ENCODE peak calls at places on chromosomes 5 and 9, in four cellular contexts. One of them, this sample, is unnamed.

GRCh38 chr5:157913575-157913974 is 54.6 kb upstream of the CLINT1 start:
- DNase-seq in A549: no peak
- DNase-seq in IMR-90: no peak
- DNase-seq in WTC11: no peak
- DNase-seq in this sample: no peak

GRCh38 chr5:125331987-125332628 is 585.7 kb upstream of the ZNF608 start:
- DNase-seq in IMR-90: no peak
- DNase-seq in WTC11: no peak
- DNase-seq in A549: no peak
- DNase-seq in this sample: no peak

GRCh38 chr5:149837680-149838269 is 106.8 kb downstream of the PDE6A start:
- DNase-seq in WTC11: peak; percentile 83
- DNase-seq in IMR-90: peak; percentile 68
- DNase-seq in A549: peak; percentile 80
- DNase-seq in this sample: no peak

GRCh38 chr9:137453643-137454081 is 5.5 kb downstream of the NSMF start:
- DNase-seq in IMR-90: peak; percentile 58
- DNase-seq in A549: peak; percentile 57
- DNase-seq in WTC11: peak; percentile 87
- DNase-seq in this sample: no peak

GRCh38 chr5:171986772-171987171 is 19.7 kb downstream of the FBXW11 start:
- DNase-seq in WTC11: no peak
- DNase-seq in A549: no peak
- DNase-seq in IMR-90: no peak
- DNase-seq in this sample: no peak

GRCh38 chr9:96135071-96135825 is 166.7 kb downstream of the HSD17B3 start:
- DNase-seq in WTC11: no peak
- DNase-seq in IMR-90: peak; percentile 60
- DNase-seq in A549: no peak
- DNase-seq in this sample: no peak

GRCh38 chr5:116340799-116341198 is 233.8 kb downstream of the SEMA6A start:
- DNase-seq in WTC11: no peak
- DNase-seq in IMR-90: no peak
- DNase-seq in A549: no peak
- DNase-seq in this sample: no peak

GRCh38 chr9:28004900-28005299 is 431.6 kb upstream of the C9orf72 start:
- DNase-seq in A549: no peak
- DNase-seq in IMR-90: no peak
- DNase-seq in WTC11: no peak
- DNase-seq in this sample: no peak

GRCh38 chr5:179246227-179246626 is 99.0 kb downstream of the ADAMTS2 start:
- DNase-seq in IMR-90: no peak
- DNase-seq in A549: no peak
- DNase-seq in WTC11: peak; percentile 1
- DNase-seq in this sample: no peak

GRCh38 chr9:38622083-38622674 is 1.8 kb upstream of the ANKRD18A start:
- DNase-seq in A549: peak; percentile 81
- DNase-seq in WTC11: peak; percentile 47
- DNase-seq in IMR-90: no peak
- DNase-seq in this sample: no peak

GRCh38 chr9:137748311-137748710 is 129.3 kb upstream of the CACNA1B start:
- DNase-seq in A549: no peak
- DNase-seq in WTC11: no peak
- DNase-seq in IMR-90: no peak
- DNase-seq in this sample: no peak

GRCh38 chr5:179768326-179769085 is 25.3 kb upstream of the LTC4S start:
- DNase-seq in IMR-90: no peak
- DNase-seq in WTC11: peak; percentile 54
- DNase-seq in A549: no peak
- DNase-seq in this sample: no peak

GRCh38 chr9:136665111-136665703 is 2.5 kb downstream of the EGFL7 start:
- DNase-seq in A549: no peak
- DNase-seq in WTC11: peak; percentile 43
- DNase-seq in IMR-90: no peak
- DNase-seq in this sample: no peak

GRCh38 chr5:159095218-159095617 is 4.5 kb downstream of the EBF1 start:
- DNase-seq in WTC11: peak; percentile 51
- DNase-seq in A549: no peak
- DNase-seq in IMR-90: no peak
- DNase-seq in this sample: no peak

GRCh38 chr9:119689879-119690278 is 320.6 kb upstream of the BRINP1 start:
- DNase-seq in IMR-90: no peak
- DNase-seq in A549: no peak
- DNase-seq in WTC11: peak; percentile 22
- DNase-seq in this sample: no peak

GRCh38 chr5:9045946-9046345 is 499.9 kb downstream of the SEMA5A start:
- DNase-seq in WTC11: no peak
- DNase-seq in IMR-90: no peak
- DNase-seq in A549: no peak
- DNase-seq in this sample: no peak

GRCh38 chr9:82105729-82106128 is 117.2 kb downstream of the SPATA31D1 start:
- DNase-seq in WTC11: no peak
- DNase-seq in IMR-90: no peak
- DNase-seq in A549: no peak
- DNase-seq in this sample: no peak

GRCh38 chr9:90095682-90096081 is 490.9 kb downstream of the GADD45G start:
- DNase-seq in WTC11: no peak
- DNase-seq in IMR-90: no peak
- DNase-seq in A549: no peak
- DNase-seq in this sample: no peak

GRCh38 chr9:116721411-116721810 is 34.3 kb downstream of the TRIM32 start:
- DNase-seq in IMR-90: no peak
- DNase-seq in WTC11: no peak
- DNase-seq in A549: no peak
- DNase-seq in this sample: no peak

GRCh38 chr9:88772602-88773001 is 218.7 kb upstream of the S1PR3 start:
- DNase-seq in WTC11: no peak
- DNase-seq in IMR-90: no peak
- DNase-seq in A549: no peak
- DNase-seq in this sample: no peak

GRCh38 chr5:102957141-102957540 is 162.8 kb downstream of the GIN1 start:
- DNase-seq in A549: no peak
- DNase-seq in IMR-90: no peak
- DNase-seq in WTC11: no peak
- DNase-seq in this sample: no peak

GRCh38 chr9:124358617-124359016 is 56.6 kb downstream of the PSMB7 start:
- DNase-seq in A549: no peak
- DNase-seq in IMR-90: no peak
- DNase-seq in WTC11: no peak
- DNase-seq in this sample: no peak

GRCh38 chr9:129208191-129209091 is 30.4 kb upstream of the IER5L start:
- DNase-seq in A549: no peak
- DNase-seq in WTC11: peak; percentile 84
- DNase-seq in IMR-90: no peak
- DNase-seq in this sample: no peak

GRCh38 chr9:134325813-134326753 is at the start of gene RXRA:
- DNase-seq in A549: peak; percentile 85
- DNase-seq in WTC11: peak; percentile 66
- DNase-seq in IMR-90: peak; percentile 80
- DNase-seq in this sample: no peak

GRCh38 chr5:179699640-179700298 is 1.0 kb downstream of the CANX start:
- DNase-seq in IMR-90: peak; percentile 36
- DNase-seq in A549: peak; percentile 29
- DNase-seq in WTC11: no peak
- DNase-seq in this sample: no peak

GRCh38 chr9:33290247-33290993 is at the start of gene NFX1:
- DNase-seq in IMR-90: peak; percentile 99
- DNase-seq in WTC11: peak; percentile 96
- DNase-seq in A549: peak; percentile 99
- DNase-seq in this sample: peak; percentile 94

GRCh38 chr9:136564379-136564988 is 18.6 kb upstream of the NOTCH1 start:
- DNase-seq in A549: no peak
- DNase-seq in IMR-90: peak; percentile 71
- DNase-seq in WTC11: no peak
- DNase-seq in this sample: peak; percentile 63

GRCh38 chr5:13745508-13745907 is 199.0 kb downstream of the DNAH5 start:
- DNase-seq in IMR-90: peak; percentile 90
- DNase-seq in WTC11: no peak
- DNase-seq in A549: peak; percentile 26
- DNase-seq in this sample: no peak

GRCh38 chr5:167208911-167209310 is 1082.5 kb upstream of the WWC1 start:
- DNase-seq in A549: peak; percentile 5
- DNase-seq in WTC11: no peak
- DNase-seq in IMR-90: no peak
- DNase-seq in this sample: no peak

GRCh38 chr9:33442125-33442524 is 5.3 kb downstream of the AQP3 start:
- DNase-seq in A549: no peak
- DNase-seq in WTC11: no peak
- DNase-seq in IMR-90: no peak
- DNase-seq in this sample: no peak

GRCh38 chr9:24828687-24829086 is 283.0 kb upstream of the IZUMO3 start:
- DNase-seq in IMR-90: no peak
- DNase-seq in WTC11: no peak
- DNase-seq in A549: no peak
- DNase-seq in this sample: no peak

GRCh38 chr9:136120438-136120844 is 1.8 kb upstream of the TMEM250 start:
- DNase-seq in WTC11: no peak
- DNase-seq in IMR-90: no peak
- DNase-seq in A549: no peak
- DNase-seq in this sample: no peak

GRCh38 chr9:100690438-100690837 is 112.6 kb downstream of the CAVIN4 start:
- DNase-seq in A549: no peak
- DNase-seq in IMR-90: no peak
- DNase-seq in WTC11: no peak
- DNase-seq in this sample: no peak

GRCh38 chr9:69380811-69381210 is 55.8 kb downstream of the ENTREP1 start:
- DNase-seq in A549: no peak
- DNase-seq in WTC11: no peak
- DNase-seq in IMR-90: peak; percentile 56
- DNase-seq in this sample: no peak

GRCh38 chr5:76469656-76470290 is 66.7 kb downstream of the IQGAP2 start:
- DNase-seq in IMR-90: peak; percentile 6
- DNase-seq in WTC11: no peak
- DNase-seq in A549: no peak
- DNase-seq in this sample: no peak

GRCh38 chr9:70117835-70118319 is 74.2 kb downstream of the MAMDC2 start:
- DNase-seq in WTC11: no peak
- DNase-seq in IMR-90: peak; percentile 74
- DNase-seq in A549: no peak
- DNase-seq in this sample: no peak

GRCh38 chr5:77960305-77960704 is 184.2 kb upstream of the TBCA start:
- DNase-seq in IMR-90: no peak
- DNase-seq in A549: no peak
- DNase-seq in WTC11: no peak
- DNase-seq in this sample: no peak

GRCh38 chr9:5388026-5388806 is 48.5 kb upstream of the RLN1 start:
- DNase-seq in A549: no peak
- DNase-seq in IMR-90: peak; percentile 47
- DNase-seq in WTC11: no peak
- DNase-seq in this sample: no peak

GRCh38 chr9:5392285-5392684 is 45.4 kb downstream of the PLGRKT start:
- DNase-seq in WTC11: no peak
- DNase-seq in IMR-90: peak; percentile 13
- DNase-seq in A549: no peak
- DNase-seq in this sample: no peak

GRCh38 chr9:5384436-5384835 is 44.8 kb upstream of the RLN1 start:
- DNase-seq in A549: no peak
- DNase-seq in WTC11: no peak
- DNase-seq in IMR-90: no peak
- DNase-seq in this sample: no peak

GRCh38 chr9:5393497-5393896 is 44.2 kb downstream of the PLGRKT start:
- DNase-seq in WTC11: no peak
- DNase-seq in A549: no peak
- DNase-seq in IMR-90: no peak
- DNase-seq in this sample: no peak

DNA sequence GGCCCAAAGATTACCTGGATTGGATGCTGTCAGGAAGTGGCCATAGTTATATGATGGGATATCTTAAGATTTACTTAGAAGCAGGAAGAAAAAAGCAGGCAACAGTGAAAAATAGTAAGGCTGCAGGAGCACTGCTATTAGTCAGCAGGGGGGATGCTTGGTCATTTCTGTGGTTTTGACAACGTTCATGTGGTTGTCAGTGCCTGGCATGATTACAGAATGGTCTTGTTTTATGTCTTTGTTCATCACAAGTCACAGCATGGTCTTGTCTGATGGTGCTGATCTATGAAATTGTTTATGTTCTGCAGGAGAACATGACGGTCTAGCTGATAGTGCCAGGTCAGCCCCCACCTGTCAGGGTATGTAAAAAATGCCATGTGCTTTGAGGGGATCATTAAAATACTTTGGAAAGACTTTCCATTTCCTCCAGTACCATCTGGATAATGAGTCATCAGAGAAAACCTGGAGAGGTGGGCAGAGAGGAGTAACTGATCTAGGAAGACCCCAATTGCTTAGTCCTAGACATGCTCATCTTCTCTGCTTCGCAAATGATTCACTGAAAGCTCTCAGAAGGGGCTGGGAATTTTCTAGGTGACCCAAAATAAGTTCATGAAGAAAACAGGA is 48.5 kb downstream of the PLGRKT start:
- DNase-seq in IMR-90: peak; percentile 91
- DNase-seq in A549: no peak
- DNase-seq in WTC11: no peak
- DNase-seq in this sample: peak; percentile 45
- TF ChIP-seq USF2 in IMR-90: no peak
- TF ChIP-seq USF2 in A549: no peak
- TF ChIP-seq USF2 in WTC11: no peak
- TF ChIP-seq USF2 in this sample: no peak

GRCh38 chr5:65479527-65479926 is 2.2 kb downstream of the ADAMTS6 start:
- DNase-seq in IMR-90: no peak
- DNase-seq in A549: no peak
- DNase-seq in WTC11: no peak
- DNase-seq in this sample: no peak
- TF ChIP-seq USF2 in IMR-90: no peak
- TF ChIP-seq USF2 in A549: no peak
- TF ChIP-seq USF2 in WTC11: no peak
- TF ChIP-seq USF2 in this sample: no peak

GRCh38 chr9:79569814-79570448 is 1.8 kb upstream of the TLE4 start:
- DNase-seq in WTC11: no peak
- DNase-seq in A549: no peak
- DNase-seq in IMR-90: peak; percentile 18
- DNase-seq in this sample: no peak

GRCh38 chr9:79572032-79572890 is 496 bp downstream of the TLE4 start:
- DNase-seq in A549: peak; percentile 33
- DNase-seq in IMR-90: peak; percentile 40
- DNase-seq in WTC11: peak; percentile 47
- DNase-seq in this sample: no peak

GRCh38 chr9:79568337-79569084 is 3.3 kb upstream of the TLE4 start:
- DNase-seq in WTC11: no peak
- DNase-seq in IMR-90: no peak
- DNase-seq in A549: peak; percentile 20
- DNase-seq in this sample: no peak

GRCh38 chr9:79571309-79572031 is at the start of gene TLE4:
- DNase-seq in IMR-90: peak; percentile 100
- DNase-seq in WTC11: peak; percentile 100
- DNase-seq in A549: peak; percentile 100
- DNase-seq in this sample: peak; percentile 100

GRCh38 chr9:79570449-79571308 is 1.1 kb upstream of the TLE4 start:
- DNase-seq in A549: peak; percentile 69
- DNase-seq in IMR-90: peak; percentile 63
- DNase-seq in WTC11: peak; percentile 63
- DNase-seq in this sample: no peak
- TF ChIP-seq USF2 in A549: no peak
- TF ChIP-seq USF2 in IMR-90: peak; percentile 18
- TF ChIP-seq USF2 in WTC11: no peak
- TF ChIP-seq USF2 in this sample: no peak

GRCh38 chr9:22238809-22239684 is 207.6 kb upstream of the DMRTA1 start:
- DNase-seq in IMR-90: peak; percentile 63
- DNase-seq in WTC11: no peak
- DNase-seq in A549: peak; percentile 74
- DNase-seq in this sample: no peak
- TF ChIP-seq USF2 in IMR-90: no peak
- TF ChIP-seq USF2 in WTC11: no peak
- TF ChIP-seq USF2 in A549: no peak
- TF ChIP-seq USF2 in this sample: no peak

This sample was measured in GM12878.